ENCODE peak calls at places on chromosome 10, in four cellular contexts. One of them, this sample, is unnamed.

GRCh38 chr10:14705548-14706234 is 69.0 kb downstream of the FAM107B start:
- DNase-seq in epithelial cell of proximal tubule: no peak
- DNase-seq in esophagus muscularis mucosa: no peak
- DNase-seq in astrocyte of the spinal cord: no peak
- DNase-seq in this sample: no peak

GRCh38 chr10:5573968-5574641 is 49.3 kb downstream of the CALML3 start:
- DNase-seq in epithelial cell of proximal tubule: no peak
- DNase-seq in esophagus muscularis mucosa: no peak
- DNase-seq in astrocyte of the spinal cord: no peak
- DNase-seq in this sample: no peak

GRCh38 chr10:29617880-29618340 is 16.9 kb downstream of the SVIL start:
- DNase-seq in epithelial cell of proximal tubule: no peak
- DNase-seq in esophagus muscularis mucosa: no peak
- DNase-seq in astrocyte of the spinal cord: no peak
- DNase-seq in this sample: no peak

GRCh38 chr10:129345763-129346162 is 121.3 kb upstream of the MGMT start:
- DNase-seq in epithelial cell of proximal tubule: no peak
- DNase-seq in esophagus muscularis mucosa: no peak
- DNase-seq in astrocyte of the spinal cord: no peak
- DNase-seq in this sample: no peak

GRCh38 chr10:89263531-89263930 is 12.0 kb upstream of the LIPA start:
- DNase-seq in epithelial cell of proximal tubule: no peak
- DNase-seq in esophagus muscularis mucosa: no peak
- DNase-seq in astrocyte of the spinal cord: no peak
- DNase-seq in this sample: no peak

GRCh38 chr10:91339729-91340128 is 70.4 kb upstream of the HECTD2 start:
- DNase-seq in epithelial cell of proximal tubule: no peak
- DNase-seq in esophagus muscularis mucosa: no peak
- DNase-seq in astrocyte of the spinal cord: no peak
- DNase-seq in this sample: no peak

GRCh38 chr10:5584895-5585516 is 60.2 kb downstream of the CALML3 start:
- DNase-seq in epithelial cell of proximal tubule: peak
- DNase-seq in esophagus muscularis mucosa: no peak
- DNase-seq in astrocyte of the spinal cord: peak
- DNase-seq in this sample: no peak

GRCh38 chr10:126397640-126398382 is 9.5 kb upstream of the ADAM12 start:
- DNase-seq in epithelial cell of proximal tubule: peak
- DNase-seq in esophagus muscularis mucosa: peak
- DNase-seq in astrocyte of the spinal cord: peak
- DNase-seq in this sample: no peak

GRCh38 chr10:96833220-96834001 is 1.3 kb downstream of the LCOR start:
- DNase-seq in epithelial cell of proximal tubule: no peak
- DNase-seq in esophagus muscularis mucosa: no peak
- DNase-seq in astrocyte of the spinal cord: peak
- DNase-seq in this sample: no peak

GRCh38 chr10:52261362-52261761 is 52.7 kb upstream of the DKK1 start:
- DNase-seq in epithelial cell of proximal tubule: no peak
- DNase-seq in esophagus muscularis mucosa: no peak
- DNase-seq in astrocyte of the spinal cord: no peak
- DNase-seq in this sample: no peak

GRCh38 chr10:22479419-22479818 is 134.1 kb downstream of the SPAG6 start:
- DNase-seq in epithelial cell of proximal tubule: no peak
- DNase-seq in esophagus muscularis mucosa: no peak
- DNase-seq in astrocyte of the spinal cord: no peak
- DNase-seq in this sample: peak

GRCh38 chr10:35572583-35572982 is 32.6 kb upstream of the GJD4 start:
- DNase-seq in epithelial cell of proximal tubule: no peak
- DNase-seq in esophagus muscularis mucosa: no peak
- DNase-seq in astrocyte of the spinal cord: no peak
- DNase-seq in this sample: no peak

GRCh38 chr10:110448682-110449418 is 48.9 kb upstream of the DUSP5 start:
- DNase-seq in epithelial cell of proximal tubule: no peak
- DNase-seq in esophagus muscularis mucosa: no peak
- DNase-seq in astrocyte of the spinal cord: no peak
- DNase-seq in this sample: no peak

GRCh38 chr10:121695731-121696464 is 97.7 kb upstream of the FGFR2 start:
- DNase-seq in epithelial cell of proximal tubule: no peak
- DNase-seq in esophagus muscularis mucosa: no peak
- DNase-seq in astrocyte of the spinal cord: no peak
- DNase-seq in this sample: no peak

GRCh38 chr10:96283756-96284155 is 12.4 kb upstream of the BLNK start:
- DNase-seq in epithelial cell of proximal tubule: no peak
- DNase-seq in esophagus muscularis mucosa: no peak
- DNase-seq in astrocyte of the spinal cord: no peak
- DNase-seq in this sample: no peak

GRCh38 chr10:87532696-87533095 is 28.0 kb downstream of the MINPP1 start:
- DNase-seq in epithelial cell of proximal tubule: no peak
- DNase-seq in esophagus muscularis mucosa: no peak
- DNase-seq in astrocyte of the spinal cord: no peak
- DNase-seq in this sample: no peak

GRCh38 chr10:5147981-5148677 is 36.8 kb downstream of the AKR1C8 start:
- DNase-seq in epithelial cell of proximal tubule: no peak
- DNase-seq in esophagus muscularis mucosa: no peak
- DNase-seq in astrocyte of the spinal cord: no peak
- DNase-seq in this sample: no peak

GRCh38 chr10:35006836-35007235 is 83.3 kb downstream of the CUL2 start:
- DNase-seq in epithelial cell of proximal tubule: no peak
- DNase-seq in esophagus muscularis mucosa: no peak
- DNase-seq in astrocyte of the spinal cord: peak
- DNase-seq in this sample: no peak

GRCh38 chr10:74418285-74418872 is 267.4 kb downstream of the ADK start:
- DNase-seq in epithelial cell of proximal tubule: no peak
- DNase-seq in esophagus muscularis mucosa: no peak
- DNase-seq in astrocyte of the spinal cord: peak
- DNase-seq in this sample: no peak

GRCh38 chr10:47025253-47025539 is 114.0 kb downstream of the PTPN20 start:
- DNase-seq in epithelial cell of proximal tubule: no peak
- DNase-seq in esophagus muscularis mucosa: no peak
- DNase-seq in astrocyte of the spinal cord: no peak
- DNase-seq in this sample: peak

GRCh38 chr10:123854498-123854897 is 37.1 kb downstream of the CPXM2 start:
- DNase-seq in epithelial cell of proximal tubule: no peak
- DNase-seq in esophagus muscularis mucosa: no peak
- DNase-seq in astrocyte of the spinal cord: no peak
- DNase-seq in this sample: peak

GRCh38 chr10:63217120-63217605 is 84.0 kb downstream of the NRBF2 start:
- DNase-seq in epithelial cell of proximal tubule: no peak
- DNase-seq in esophagus muscularis mucosa: no peak
- DNase-seq in astrocyte of the spinal cord: peak
- DNase-seq in this sample: no peak

GRCh38 chr10:106609867-106610266 is 554.6 kb downstream of the SORCS1 start:
- DNase-seq in epithelial cell of proximal tubule: no peak
- DNase-seq in esophagus muscularis mucosa: peak
- DNase-seq in astrocyte of the spinal cord: no peak
- DNase-seq in this sample: no peak
- TF ChIP-seq CTCF in epithelial cell of proximal tubule: peak
- TF ChIP-seq CTCF in esophagus muscularis mucosa: no peak
- TF ChIP-seq CTCF in astrocyte of the spinal cord: peak
- TF ChIP-seq CTCF in this sample: peak

GRCh38 chr10:18094793-18095192 is 45.4 kb upstream of the CACNB2 start:
- DNase-seq in epithelial cell of proximal tubule: no peak
- DNase-seq in esophagus muscularis mucosa: no peak
- DNase-seq in astrocyte of the spinal cord: no peak
- DNase-seq in this sample: no peak
- TF ChIP-seq CTCF in epithelial cell of proximal tubule: no peak
- TF ChIP-seq CTCF in esophagus muscularis mucosa: no peak
- TF ChIP-seq CTCF in astrocyte of the spinal cord: no peak
- TF ChIP-seq CTCF in this sample: no peak

GRCh38 chr10:107011992-107012391 is 152.5 kb downstream of the SORCS1 start:
- DNase-seq in epithelial cell of proximal tubule: no peak
- DNase-seq in esophagus muscularis mucosa: no peak
- DNase-seq in astrocyte of the spinal cord: no peak
- DNase-seq in this sample: no peak

GRCh38 chr10:107013258-107014001 is 151.1 kb downstream of the SORCS1 start:
- DNase-seq in epithelial cell of proximal tubule: no peak
- DNase-seq in esophagus muscularis mucosa: no peak
- DNase-seq in astrocyte of the spinal cord: no peak
- DNase-seq in this sample: no peak

DNA sequence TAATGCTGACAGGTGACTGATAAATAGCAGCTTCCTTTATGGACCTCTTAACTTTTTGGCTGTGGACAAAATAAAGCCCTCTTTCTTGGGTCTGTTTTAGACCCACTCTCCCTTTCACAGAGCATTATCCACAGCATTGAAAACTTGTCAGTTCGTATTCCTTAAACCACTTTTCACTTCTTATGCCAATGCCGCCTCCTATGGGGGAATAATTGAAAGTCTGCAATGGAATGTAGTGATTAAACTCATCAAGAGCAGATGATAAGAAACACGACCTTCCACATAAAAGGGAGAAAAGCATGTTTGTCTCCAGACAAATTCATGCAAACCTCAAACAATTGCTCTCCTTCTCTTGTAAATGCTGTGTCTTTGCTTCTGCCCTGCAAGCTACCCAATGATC is 153.4 kb downstream of the SORCS1 start:
- DNase-seq in epithelial cell of proximal tubule: no peak
- DNase-seq in esophagus muscularis mucosa: no peak
- DNase-seq in astrocyte of the spinal cord: no peak
- DNase-seq in this sample: no peak
- TF ChIP-seq CTCF in epithelial cell of proximal tubule: peak
- TF ChIP-seq CTCF in esophagus muscularis mucosa: no peak
- TF ChIP-seq CTCF in astrocyte of the spinal cord: no peak
- TF ChIP-seq CTCF in this sample: no peak

DNA sequence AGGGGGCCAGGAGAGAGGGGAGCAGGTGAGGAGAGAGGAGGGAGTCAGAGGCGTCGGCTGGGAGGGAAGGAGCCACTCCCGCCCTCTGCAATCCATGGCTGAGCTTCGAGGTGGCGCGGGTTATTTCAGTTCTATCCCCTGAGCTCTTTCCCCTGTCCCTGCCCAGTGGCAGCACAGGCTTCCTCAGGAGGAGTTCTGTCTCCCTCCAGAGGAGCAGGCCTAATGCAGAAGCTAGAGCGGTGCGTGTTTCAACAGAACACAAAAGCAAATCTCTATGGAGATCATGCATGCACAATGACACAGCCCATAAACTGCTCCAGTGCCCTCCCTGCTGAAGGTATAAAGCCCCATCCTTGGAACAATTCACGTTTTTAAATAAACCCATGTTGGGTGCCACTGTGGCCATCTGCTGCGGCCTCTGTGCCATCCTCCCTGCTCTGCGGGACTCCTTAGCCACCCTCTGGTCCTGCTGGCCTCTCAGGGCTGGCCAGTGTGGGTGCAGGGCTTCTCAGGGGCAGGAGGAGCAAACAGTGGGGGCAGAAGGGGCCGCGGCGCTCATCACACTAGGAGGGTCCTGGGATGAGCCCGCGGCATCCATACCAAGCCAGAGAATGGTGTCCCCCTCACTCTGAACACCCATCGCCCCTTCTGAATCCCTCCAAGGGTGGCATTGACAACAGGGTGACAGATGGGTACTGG is 192.6 kb upstream of the LYZL2 start:
- DNase-seq in epithelial cell of proximal tubule: no peak
- DNase-seq in esophagus muscularis mucosa: no peak
- DNase-seq in astrocyte of the spinal cord: no peak
- DNase-seq in this sample: no peak
- TF ChIP-seq CTCF in epithelial cell of proximal tubule: no peak
- TF ChIP-seq CTCF in esophagus muscularis mucosa: no peak
- TF ChIP-seq CTCF in astrocyte of the spinal cord: no peak
- TF ChIP-seq CTCF in this sample: no peak

GRCh38 chr10:101001225-101002035 is 1.8 kb downstream of the LZTS2 start:
- DNase-seq in epithelial cell of proximal tubule: no peak
- DNase-seq in esophagus muscularis mucosa: peak
- DNase-seq in astrocyte of the spinal cord: peak
- DNase-seq in this sample: no peak
- TF ChIP-seq CTCF in epithelial cell of proximal tubule: no peak
- TF ChIP-seq CTCF in esophagus muscularis mucosa: peak
- TF ChIP-seq CTCF in astrocyte of the spinal cord: no peak
- TF ChIP-seq CTCF in this sample: no peak